ENCODE peak calls at places on chromosomes 2 and 18, in eight cellular contexts. V is endothelial cell, A is endodermal cell, B is cardiac muscle cell, P is epithelial cell of esophagus, L is transverse colon, M is HCT116, C is A549. N is an unnamed sample.

GRCh38 chr2:67825476-67825875 is 237.3 kb downstream of the C1D start:
- DNase-seq in B (no peak), L (no peak), C (no peak), M (no peak), V (no peak), A (no peak), P (peak), N (peak)

GRCh38 chr2:241224851-241225438 is 36.5 kb downstream of the ANO7 start:
- DNase-seq in M (no peak), A (no peak), P (no peak), L (no peak), V (no peak), C (no peak), B (no peak), N (no peak)

GRCh38 chr2:215371915-215372897 is 60.3 kb downstream of the ATIC start:
- DNase-seq in V (no peak), B (no peak), C (no peak), P (no peak), A (no peak), M (no peak), L (no peak), N (no peak)

GRCh38 chr2:6780765-6781274 is 84.9 kb downstream of the CMPK2 start:
- DNase-seq in L (peak), V (peak), A (no peak), B (no peak), M (no peak), C (no peak), P (no peak), N (no peak)

GRCh38 chr2:232228332-232228731 is 150.2 kb upstream of the ALPP start:
- DNase-seq in C (no peak), V (no peak), L (peak), B (no peak), P (peak), A (no peak), M (no peak), N (no peak)

GRCh38 chr18:77300579-77300978 is 50.9 kb downstream of the GALR1 start:
- DNase-seq in V (no peak), B (no peak), C (no peak), L (no peak), P (no peak), A (no peak), M (no peak), N (no peak)

GRCh38 chr2:62467100-62467474 is 38.9 kb downstream of the TMEM17 start:
- DNase-seq in P (peak), L (no peak), C (no peak), M (no peak), A (no peak), B (no peak), V (no peak), N (no peak)

GRCh38 chr18:31684279-31685096 is at the start of gene B4GALT6:
- DNase-seq in A (peak), V (peak), B (peak), C (peak), M (no peak), L (peak), P (peak), N (no peak)

GRCh38 chr2:85104228-85104627 is 29.0 kb upstream of the TCF7L1 start:
- DNase-seq in M (no peak), P (no peak), L (no peak), A (no peak), C (no peak), B (no peak), V (no peak), N (no peak)

GRCh38 chr2:183579686-183580085 is 455.4 kb downstream of the NUP35 start:
- DNase-seq in L (no peak), P (no peak), B (peak), C (no peak), M (no peak), V (no peak), A (peak), N (no peak)

GRCh38 chr2:204072443-204073324 is 136.1 kb downstream of the ICOS start:
- DNase-seq in M (peak), A (peak), B (peak), C (peak), L (peak), V (peak), P (peak), N (no peak)

GRCh38 chr2:112877423-112877822 is 33.5 kb upstream of the IL37 start:
- DNase-seq in L (no peak), C (no peak), V (no peak), B (no peak), P (peak), M (no peak), A (no peak), N (peak)

GRCh38 chr2:240226672-240227537 is 86.4 kb upstream of the OTOS start:
- DNase-seq in P (no peak), V (no peak), L (no peak), C (no peak), B (no peak), A (peak), M (no peak), N (no peak)

GRCh38 chr18:9335255-9336045 is 877 bp downstream of the TWSG1 start:
- DNase-seq in C (no peak), A (no peak), B (no peak), P (no peak), L (no peak), V (no peak), M (no peak), N (peak)

GRCh38 chr2:179195146-179195545 is 69.5 kb downstream of the SESTD1 start:
- DNase-seq in V (no peak), P (no peak), B (no peak), C (no peak), A (no peak), L (no peak), M (no peak), N (no peak)

GRCh38 chr2:47653909-47654789 is 128.8 kb upstream of the MSH6 start:
- DNase-seq in A (peak), B (peak), M (no peak), L (peak), P (peak), C (peak), V (peak), N (no peak)

GRCh38 chr18:23585007-23585871 is 1.1 kb downstream of the NPC1 start:
- DNase-seq in L (peak), V (peak), P (peak), B (peak), C (peak), M (no peak), A (peak), N (peak)

GRCh38 chr2:63488118-63488713 is 100.1 kb downstream of the WDPCP start:
- DNase-seq in A (peak), P (peak), M (peak), C (peak), L (no peak), B (peak), V (peak), N (peak)

GRCh38 chr2:180759631-180760030 is 220.8 kb upstream of the UBE2E3 start:
- DNase-seq in B (no peak), L (no peak), V (no peak), P (no peak), A (no peak), C (no peak), M (no peak), N (no peak)

GRCh38 chr2:121888189-121888557 is 132.7 kb downstream of the TSN start:
- DNase-seq in P (peak), V (no peak), A (peak), C (peak), L (no peak), M (peak), B (peak), N (no peak)

GRCh38 chr2:79792097-79792496 is 279.2 kb downstream of the CTNNA2 start:
- DNase-seq in M (no peak), C (no peak), P (no peak), A (no peak), V (no peak), L (no peak), B (no peak), N (no peak)

GRCh38 chr2:108577099-108577498 is 42.8 kb downstream of the LIMS1 start:
- DNase-seq in A (no peak), M (no peak), C (peak), V (no peak), P (no peak), L (no peak), B (no peak), N (no peak)

GRCh38 chr2:120826716-120827410 is 91.2 kb downstream of the GLI2 start:
- DNase-seq in M (no peak), P (no peak), V (no peak), C (no peak), B (no peak), A (no peak), L (no peak), N (no peak)

GRCh38 chr2:30109856-30110255 is 37.0 kb upstream of the YPEL5 start:
- DNase-seq in V (no peak), P (peak), C (no peak), L (no peak), A (no peak), M (no peak), B (no peak), N (no peak)

GRCh38 chr2:29802976-29803375 is 118.4 kb downstream of the ALK start:
- DNase-seq in C (no peak), A (no peak), B (no peak), M (no peak), V (no peak), L (no peak), P (peak), N (no peak)

GRCh38 chr2:27431395-27431794 is 3.0 kb downstream of the NRBP1 start:
- DNase-seq in M (no peak), P (peak), L (no peak), C (no peak), B (no peak), A (no peak), V (no peak), N (peak)

GRCh38 chr2:27422958-27423357 is 5.5 kb upstream of the NRBP1 start:
- DNase-seq in L (no peak), A (no peak), M (no peak), P (no peak), B (no peak), C (no peak), V (no peak), N (no peak)

GRCh38 chr2:27428978-27429541 is 629 bp downstream of the NRBP1 start:
- DNase-seq in M (peak), L (peak), B (peak), C (peak), V (peak), P (peak), A (peak), N (peak)

GRCh38 chr2:27427863-27428212 is 593 bp upstream of the NRBP1 start:
- DNase-seq in C (no peak), V (no peak), A (no peak), P (no peak), B (no peak), L (no peak), M (no peak), N (no peak)

GRCh38 chr2:27428213-27428977 is at the start of gene NRBP1:
- DNase-seq in L (peak), V (peak), M (peak), C (peak), B (peak), A (peak), P (peak), N (peak)
- TF ChIP-seq CTCF in L (no peak), V (no peak), M (no peak), C (peak), B (no peak), A (no peak), P (no peak), N (peak)

GRCh38 chr2:19369341-19369955 is 11.0 kb upstream of the OSR1 start:
- DNase-seq in C (peak), M (peak), P (peak), V (no peak), B (no peak), A (peak), L (no peak), N (peak)
- TF ChIP-seq CTCF in C (peak), M (peak), P (peak), V (no peak), B (peak), A (peak), L (no peak), N (peak)

GRCh38 chr2:3379339-3379646 is 201 bp upstream of the TRAPPC12 start:
- DNase-seq in A (no peak), V (no peak), P (no peak), B (no peak), C (no peak), L (no peak), M (no peak), N (no peak)

GRCh38 chr2:3379647-3380534 is at the start of gene TRAPPC12:
- DNase-seq in P (peak), M (peak), L (peak), V (peak), B (peak), A (peak), C (peak), N (peak)

GRCh38 chr2:3377279-3377611 is 373 bp downstream of the EIPR1 start:
- DNase-seq in C (peak), B (no peak), M (peak), A (no peak), P (peak), V (no peak), L (no peak), N (peak)

GRCh38 chr2:3376821-3377220 is 797 bp downstream of the EIPR1 start:
- DNase-seq in M (no peak), A (no peak), C (no peak), P (no peak), V (no peak), L (no peak), B (no peak), N (no peak)

GRCh38 chr2:3377612-3378432 is at the start of gene EIPR1:
- DNase-seq in B (peak), M (peak), V (peak), L (peak), A (peak), P (peak), C (peak), N (peak)
- TF ChIP-seq CTCF in B (no peak), M (no peak), V (no peak), L (peak), A (no peak), P (no peak), C (no peak), N (no peak)

GRCh38 chr18:76121049-76121448 is 374.0 kb downstream of the ZNF516 start:
- DNase-seq in B (no peak), P (no peak), L (no peak), M (no peak), A (no peak), C (no peak), V (no peak), N (no peak)

GRCh38 chr18:76131738-76132137 is 363.3 kb downstream of the ZNF516 start:
- DNase-seq in B (no peak), C (no peak), A (no peak), M (no peak), L (no peak), V (no peak), P (peak), N (no peak)

GRCh38 chr18:76130845-76131244 is 364.2 kb downstream of the ZNF516 start:
- DNase-seq in C (no peak), M (no peak), A (no peak), L (no peak), B (no peak), V (no peak), P (peak), N (no peak)

DNA sequence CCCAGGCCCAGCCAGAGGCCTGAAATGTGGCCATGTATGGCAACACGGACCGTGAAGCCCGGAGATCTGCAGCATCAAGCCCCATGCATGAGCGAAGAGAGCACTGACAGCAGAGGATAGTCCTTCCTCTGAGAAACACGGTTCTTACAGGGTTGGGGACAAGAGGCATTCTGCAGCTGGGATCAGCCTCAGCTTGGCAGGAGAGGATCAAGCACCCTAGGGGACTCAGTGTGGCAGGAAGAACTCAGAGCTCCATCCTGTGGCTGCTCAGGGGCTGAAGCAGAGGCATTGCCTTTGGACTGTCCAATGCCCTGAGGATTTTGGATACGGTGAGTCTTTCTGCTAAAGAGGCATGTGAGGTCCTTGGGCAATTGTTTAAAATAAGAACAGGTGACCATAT is 368.7 kb downstream of the ZNF516 start:
- DNase-seq in P (no peak), M (no peak), C (no peak), A (peak), L (no peak), V (peak), B (peak), N (no peak)
- TF ChIP-seq CTCF in P (no peak), M (no peak), C (no peak), A (peak), L (no peak), V (no peak), B (no peak), N (no peak)

GRCh38 chr2:33521791-33522281 is 45.4 kb downstream of the RASGRP3 start:
- DNase-seq in M (no peak), L (no peak), B (no peak), P (no peak), A (no peak), V (no peak), C (no peak), N (no peak)
- TF ChIP-seq CTCF in M (no peak), L (no peak), B (no peak), P (no peak), A (no peak), V (no peak), C (no peak), N (no peak)

GRCh38 chr2:5696741-5697521 is 4.7 kb downstream of the SOX11 start:
- DNase-seq in A (peak), V (peak), C (no peak), M (no peak), P (no peak), B (peak), L (no peak), N (no peak)

GRCh38 chr2:5694016-5694690 is 2.0 kb downstream of the SOX11 start:
- DNase-seq in C (no peak), V (peak), A (peak), B (peak), P (no peak), M (no peak), L (no peak), N (no peak)

GRCh38 chr2:5696351-5696740 is 4.2 kb downstream of the SOX11 start:
- DNase-seq in C (no peak), V (peak), A (no peak), M (no peak), B (peak), P (no peak), L (no peak), N (no peak)

GRCh38 chr2:5697554-5697953 is 5.4 kb downstream of the SOX11 start:
- DNase-seq in L (no peak), P (no peak), C (no peak), M (no peak), B (no peak), A (no peak), V (no peak), N (no peak)

DNA sequence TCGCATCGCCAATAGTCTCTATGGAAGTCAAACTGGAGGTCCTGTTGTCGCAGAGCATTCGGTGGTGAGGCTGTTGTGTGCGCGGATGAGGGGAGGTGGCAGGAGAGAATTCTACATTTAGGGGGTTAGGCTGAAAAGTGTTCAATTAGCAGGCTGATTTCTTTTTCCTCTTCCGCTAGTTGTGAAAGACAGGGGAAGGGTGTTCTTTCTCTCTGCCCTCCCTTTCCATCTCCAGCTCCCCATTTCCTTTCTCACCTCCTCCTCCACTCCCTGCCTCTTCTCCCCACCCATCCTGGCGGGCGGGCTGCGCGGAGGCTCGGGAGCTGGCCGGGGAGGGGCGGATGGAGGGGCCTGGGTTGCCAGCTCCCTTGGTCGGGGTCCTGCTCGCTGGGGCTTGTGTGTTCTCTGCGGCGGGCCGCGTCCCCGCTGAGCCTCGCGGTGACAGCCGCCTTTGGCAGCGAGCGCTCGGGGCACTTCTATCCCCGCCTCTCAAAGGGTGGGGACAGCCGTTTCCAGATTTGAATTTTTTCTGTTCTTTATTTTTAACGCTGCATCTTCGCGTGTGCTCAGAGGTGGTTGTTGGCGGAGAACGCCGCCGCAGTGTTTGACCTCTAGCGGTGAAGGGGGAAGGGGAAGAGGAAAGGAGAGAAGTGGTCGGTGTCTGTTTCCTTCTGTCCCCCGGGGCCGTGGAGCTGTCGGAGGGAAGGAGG is 3.6 kb downstream of the SOX11 start:
- DNase-seq in V (peak), B (peak), A (peak), P (no peak), L (no peak), C (no peak), M (no peak), N (no peak)
- TF ChIP-seq CTCF in V (no peak), B (no peak), A (peak), P (no peak), L (no peak), C (no peak), M (no peak), N (no peak)

DNA sequence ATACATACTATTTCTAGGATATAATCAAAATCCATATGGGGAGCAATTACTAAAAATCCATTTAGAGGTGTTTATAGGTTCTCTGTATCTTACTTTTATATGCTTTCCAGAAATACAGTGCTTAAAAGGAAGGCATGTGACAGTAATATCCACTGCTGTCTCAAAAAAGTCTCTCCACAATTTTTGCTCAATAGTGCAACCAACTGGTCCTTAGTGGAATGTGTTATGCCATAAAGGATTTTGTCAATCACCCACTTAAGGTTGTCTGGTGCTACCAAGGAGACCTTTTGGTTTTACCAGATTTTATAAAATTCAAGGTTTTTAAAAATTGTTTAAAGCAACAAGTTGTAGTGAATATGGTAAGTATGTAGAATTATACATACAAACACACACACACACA is 328.5 kb upstream of the DSEL start:
- DNase-seq in C (no peak), A (no peak), P (peak), B (no peak), L (no peak), V (no peak), M (no peak), N (peak)
- TF ChIP-seq CTCF in C (no peak), A (peak), P (peak), B (peak), L (no peak), V (no peak), M (no peak), N (peak)

DNA sequence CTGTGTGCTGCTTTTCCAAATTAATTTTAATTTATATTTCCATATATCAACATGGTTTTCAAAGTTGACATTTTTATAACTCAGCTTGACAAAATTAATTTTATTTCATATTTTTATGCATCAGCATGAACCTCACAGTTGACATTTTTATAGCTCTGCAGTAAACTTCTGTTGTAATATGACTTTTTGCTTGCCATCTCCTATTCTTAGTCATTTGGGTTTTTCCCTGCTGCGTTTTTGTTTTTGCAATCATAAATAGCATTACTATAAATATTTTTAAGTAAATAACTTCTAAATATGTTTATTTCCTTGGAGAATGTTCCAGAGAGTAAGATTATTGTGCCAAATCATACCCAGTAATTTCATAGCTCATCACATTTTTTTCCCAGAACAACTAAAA is 21.0 kb upstream of the L3MBTL4 start:
- DNase-seq in V (no peak), B (no peak), P (no peak), L (no peak), M (no peak), A (no peak), C (no peak), N (no peak)
- TF ChIP-seq CTCF in V (no peak), B (no peak), P (no peak), L (no peak), M (no peak), A (no peak), C (no peak), N (no peak)

GRCh38 chr2:24024018-24024417 is 14.1 kb downstream of the MFSD2B start:
- DNase-seq in P (no peak), C (peak), A (peak), L (no peak), B (no peak), M (no peak), V (no peak), N (peak)
- TF ChIP-seq CTCF in P (no peak), C (peak), A (peak), L (no peak), B (peak), M (no peak), V (no peak), N (peak)